ENCODE peak calls at places on chromosome 19, in eight cellular contexts. N is PC-3, A is SK-N-SH, O is GM23338, U is PC-9, D is GM23248, T is hepatocyte, P is OCI-LY7. M is an unnamed sample.

GRCh38 chr19:44813331-44814131 is 4.6 kb downstream of the BCAM start:
- DNase-seq in N (no peak), A (no peak), O (peak; percentile 70), U (no peak), D (no peak), T (no peak), P (no peak), M (no peak)

GRCh38 chr19:5215431-5215830 is 125.2 kb downstream of the PTPRS start:
- DNase-seq in N (no peak), A (no peak), O (no peak), U (no peak), D (no peak), T (no peak), P (no peak), M (no peak)

GRCh38 chr19:49431330-49431749 is 6.2 kb downstream of the GFY start:
- DNase-seq in N (no peak), A (peak; percentile 80), O (no peak), U (no peak), D (no peak), T (no peak), P (no peak), M (peak; percentile 87)

GRCh38 chr19:45670670-45671453 is 2.8 kb downstream of the GIPR start:
- DNase-seq in N (peak; percentile 71), A (peak; percentile 99), O (peak; percentile 99), U (peak; percentile 96), D (peak; percentile 77), T (peak; percentile 90), P (peak; percentile 91), M (peak; percentile 84)

GRCh38 chr19:55210120-55210493 is 806 bp upstream of the PTPRH start:
- DNase-seq in N (peak; percentile 99), A (no peak), O (no peak), U (peak; percentile 73), D (peak; percentile 98), T (peak; percentile 79), P (no peak), M (no peak)

GRCh38 chr19:5323475-5323811 is 17.2 kb downstream of the PTPRS start:
- DNase-seq in N (no peak), A (no peak), O (no peak), U (no peak), D (no peak), T (no peak), P (no peak), M (no peak)

GRCh38 chr19:13160557-13160956 is 10.3 kb downstream of the IER2 start:
- DNase-seq in N (peak; percentile 63), A (no peak), O (no peak), U (peak; percentile 43), D (peak; percentile 83), T (peak; percentile 48), P (no peak), M (no peak)

GRCh38 chr19:54190942-54191670 is at the start of gene TSEN34:
- DNase-seq in N (peak; percentile 92), A (peak; percentile 90), O (peak; percentile 88), U (peak; percentile 93), D (peak; percentile 90), T (peak; percentile 97), P (peak; percentile 93), M (peak; percentile 97)

GRCh38 chr19:53908106-53908932 is 759 bp upstream of the CACNG7 start:
- DNase-seq in N (peak; percentile 58), A (peak; percentile 89), O (peak; percentile 95), U (peak; percentile 31), D (peak; percentile 56), T (peak; percentile 49), P (peak; percentile 52), M (peak; percentile 68)

GRCh38 chr19:40811478-40812341 is 12.7 kb downstream of the EGLN2 start:
- DNase-seq in N (no peak), A (no peak), O (peak; percentile 60), U (no peak), D (no peak), T (peak; percentile 77), P (no peak), M (no peak)

DNA sequence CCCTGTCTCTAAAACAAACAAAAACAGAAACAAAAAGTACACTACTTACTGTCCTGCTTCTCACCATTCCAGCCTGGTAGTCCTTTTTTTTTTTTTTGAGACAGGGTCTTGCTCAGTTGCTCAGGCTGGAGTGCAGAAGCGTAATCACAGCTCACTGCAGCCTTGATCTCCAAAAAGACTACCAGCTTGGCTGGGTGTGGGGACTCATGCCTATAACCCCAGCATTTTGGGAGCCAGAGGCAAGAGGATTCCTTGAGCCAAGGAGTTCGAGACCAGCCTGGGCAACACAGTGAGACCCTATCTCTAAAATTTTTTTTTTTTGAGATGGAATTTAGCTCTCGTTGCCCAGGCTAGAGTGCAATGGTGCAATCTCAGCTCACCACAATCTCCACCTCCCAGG is 5.1 kb upstream of the GDF15 start:
- DNase-seq in N (no peak), A (no peak), O (no peak), U (no peak), D (no peak), T (no peak), P (no peak), M (no peak)
- H3K4me1 ChIP-seq in N (peaks cover 40% of the 10 kb centered on the region), A (no peaks in the 10 kb centered on the region), O (peaks cover 8% of the 10 kb centered on the region), U (peaks cover 61% of the 10 kb centered on the region), D (peaks cover 19% of the 10 kb centered on the region), T (peaks cover 18% of the 10 kb centered on the region), P (peaks cover 5% of the 10 kb centered on the region), M (no peaks in the 10 kb centered on the region)

GRCh38 chr19:9883231-9883758 is 48.2 kb downstream of the PIN1 start:
- DNase-seq in N (peak; percentile 87), A (no peak), O (peak; percentile 38), U (peak; percentile 50), D (no peak), T (no peak), P (no peak), M (no peak)

GRCh38 chr19:9881720-9882119 is 46.6 kb downstream of the PIN1 start:
- DNase-seq in N (peak; percentile 58), A (no peak), O (no peak), U (no peak), D (peak; percentile 36), T (no peak), P (no peak), M (no peak)

GRCh38 chr19:9877775-9878510 is 42.8 kb downstream of the PIN1 start:
- DNase-seq in N (peak; percentile 68), A (no peak), O (no peak), U (peak; percentile 8), D (peak; percentile 65), T (no peak), P (no peak), M (no peak)

GRCh38 chr19:9875796-9876195 is 40.7 kb downstream of the PIN1 start:
- DNase-seq in N (no peak), A (no peak), O (no peak), U (no peak), D (no peak), T (no peak), P (no peak), M (no peak)

GRCh38 chr19:9878511-9879196 is 43.5 kb downstream of the PIN1 start:
- DNase-seq in N (no peak), A (no peak), O (no peak), U (no peak), D (no peak), T (no peak), P (no peak), M (no peak)
- H3K9me2 ChIP-seq in N (no peaks in the 10 kb centered on the region), A (no peaks in the 10 kb centered on the region), O (no peaks in the 10 kb centered on the region), U (no peaks in the 10 kb centered on the region), D (no peaks in the 10 kb centered on the region), T (no peaks in the 10 kb centered on the region), P (no peaks in the 10 kb centered on the region), M (no peaks in the 10 kb centered on the region)

GRCh38 chr19:7506385-7507328 is 9.2 kb upstream of the ZNF358 start:
- DNase-seq in N (peak; percentile 99), A (peak; percentile 81), O (peak; percentile 100), U (peak; percentile 98), D (peak; percentile 73), T (peak; percentile 64), P (peak; percentile 81), M (peak; percentile 88)
- H3K4me1 ChIP-seq in N (peaks cover 16% of the 10 kb centered on the region), A (peaks cover 13% of the 10 kb centered on the region), O (peaks cover 15% of the 10 kb centered on the region), U (peaks cover 24% of the 10 kb centered on the region), D (no peaks in the 10 kb centered on the region), T (no peaks in the 10 kb centered on the region), P (peaks cover 13% of the 10 kb centered on the region), M (no peaks in the 10 kb centered on the region)

GRCh38 chr19:34357431-34357830 is 7.6 kb upstream of the GPI start:
- DNase-seq in N (no peak), A (no peak), O (no peak), U (no peak), D (no peak), T (no peak), P (no peak), M (no peak)
- H3K9me2 ChIP-seq in N (no peaks in the 10 kb centered on the region), A (no peaks in the 10 kb centered on the region), O (no peaks in the 10 kb centered on the region), U (no peaks in the 10 kb centered on the region), D (no peaks in the 10 kb centered on the region), T (no peaks in the 10 kb centered on the region), P (no peaks in the 10 kb centered on the region), M (no peaks in the 10 kb centered on the region)

GRCh38 chr19:16115309-16116039 is 3.8 kb downstream of the RAB8A start:
- DNase-seq in N (no peak), A (no peak), O (no peak), U (no peak), D (no peak), T (no peak), P (no peak), M (no peak)

GRCh38 chr19:16113727-16114126 is 2.0 kb downstream of the RAB8A start:
- DNase-seq in N (no peak), A (no peak), O (no peak), U (no peak), D (no peak), T (no peak), P (peak; percentile 59), M (peak; percentile 50)

GRCh38 chr19:16117594-16118033 is 5.9 kb downstream of the RAB8A start:
- DNase-seq in N (no peak), A (no peak), O (peak; percentile 59), U (no peak), D (no peak), T (no peak), P (peak; percentile 71), M (peak; percentile 83)

GRCh38 chr19:16118489-16119033 is 6.9 kb downstream of the RAB8A start:
- DNase-seq in N (no peak), A (no peak), O (no peak), U (no peak), D (no peak), T (no peak), P (peak; percentile 96), M (peak; percentile 94)

GRCh38 chr19:16116067-16116466 is 4.4 kb downstream of the RAB8A start:
- DNase-seq in N (no peak), A (no peak), O (no peak), U (no peak), D (no peak), T (no peak), P (no peak), M (no peak)
- H3K4me1 ChIP-seq in N (peaks cover 15% of the 10 kb centered on the region), A (peaks cover 10% of the 10 kb centered on the region), O (peaks cover 6% of the 10 kb centered on the region), U (peaks cover 12% of the 10 kb centered on the region), D (peaks cover 8% of the 10 kb centered on the region), T (peaks cover 12% of the 10 kb centered on the region), P (peaks cover 78% of the 10 kb centered on the region), M (peaks cover 66% of the 10 kb centered on the region)

GRCh38 chr19:30363073-30363472 is 9.1 kb upstream of the ZNF536 start:
- DNase-seq in N (no peak), A (no peak), O (no peak), U (no peak), D (no peak), T (no peak), P (no peak), M (no peak)
- H3K9me2 ChIP-seq in N (no peaks in the 10 kb centered on the region), A (no peaks in the 10 kb centered on the region), O (peaks cover 9% of the 10 kb centered on the region), U (no peaks in the 10 kb centered on the region), D (no peaks in the 10 kb centered on the region), T (no peaks in the 10 kb centered on the region), P (no peaks in the 10 kb centered on the region), M (no peaks in the 10 kb centered on the region)

GRCh38 chr19:4086336-4086953 is 19.7 kb upstream of the ZBTB7A start:
- DNase-seq in N (no peak), A (no peak), O (no peak), U (no peak), D (no peak), T (no peak), P (no peak), M (no peak)
- H3K4me1 ChIP-seq in N (peaks cover 10% of the 10 kb centered on the region), A (no peaks in the 10 kb centered on the region), O (no peaks in the 10 kb centered on the region), U (peaks cover 31% of the 10 kb centered on the region), D (no peaks in the 10 kb centered on the region), T (peaks cover 7% of the 10 kb centered on the region), P (peaks cover 9% of the 10 kb centered on the region), M (no peaks in the 10 kb centered on the region)